ENCODE peak calls at places on chromosome 18, in ten cellular contexts. E, D, Y, O, N, L, I, W, Q and T are unnamed samples.

GRCh38 chr18:75433098-75433497 is 5.6 kb upstream of the SMIM21 start:
- DNase-seq in E (no peak), D (no peak), Y (no peak), O (no peak), N (no peak), L (no peak), I (no peak), W (no peak), Q (no peak), T (no peak)

GRCh38 chr18:70293166-70293565 is 4.3 kb downstream of the SOCS6 start:
- DNase-seq in E (no peak), D (no peak), Y (no peak), O (no peak), N (no peak), L (peak), I (no peak), W (no peak), Q (peak), T (no peak)

GRCh38 chr18:61272793-61273192 is 60.4 kb upstream of the CDH20 start:
- DNase-seq in E (no peak), D (no peak), Y (no peak), O (no peak), N (no peak), L (no peak), I (no peak), W (no peak), Q (no peak), T (no peak)

GRCh38 chr18:12015697-12016062 is 34.4 kb downstream of the IMPA2 start:
- DNase-seq in E (no peak), D (no peak), Y (no peak), O (peak), N (no peak), L (peak), I (peak), W (no peak), Q (no peak), T (no peak)

GRCh38 chr18:59402432-59403090 is 43.5 kb upstream of the LMAN1 start:
- DNase-seq in E (peak), D (peak), Y (peak), O (peak), N (peak), L (peak), I (peak), W (peak), Q (peak), T (peak)

GRCh38 chr18:34659579-34660517 is 50.2 kb upstream of the DTNA start:
- DNase-seq in E (peak), D (peak), Y (peak), O (peak), N (peak), L (peak), I (peak), W (peak), Q (peak), T (peak)

GRCh38 chr18:35923939-35924338 is 48.5 kb upstream of the RMP24 start:
- DNase-seq in E (no peak), D (no peak), Y (no peak), O (no peak), N (peak), L (no peak), I (no peak), W (no peak), Q (no peak), T (no peak)

GRCh38 chr18:10923671-10924070 is 225.7 kb downstream of the PIEZO2 start:
- DNase-seq in E (no peak), D (no peak), Y (no peak), O (no peak), N (no peak), L (no peak), I (no peak), W (no peak), Q (no peak), T (no peak)

GRCh38 chr18:2961828-2962227 is 51.1 kb downstream of the LPIN2 start:
- DNase-seq in E (no peak), D (no peak), Y (no peak), O (peak), N (peak), L (no peak), I (no peak), W (no peak), Q (peak), T (no peak)

GRCh38 chr18:42069036-42069435 is 114.0 kb downstream of the PIK3C3 start:
- DNase-seq in E (no peak), D (no peak), Y (no peak), O (no peak), N (no peak), L (no peak), I (no peak), W (no peak), Q (no peak), T (no peak)

GRCh38 chr18:34838669-34839068 is 128.6 kb downstream of the DTNA start:
- DNase-seq in E (no peak), D (no peak), Y (no peak), O (no peak), N (no peak), L (no peak), I (no peak), W (no peak), Q (no peak), T (no peak)

GRCh38 chr18:59899298-59900221 is at the start of gene PMAIP1:
- DNase-seq in E (peak), D (no peak), Y (peak), O (peak), N (peak), L (peak), I (peak), W (peak), Q (peak), T (peak)

GRCh38 chr18:66603941-66604627 is at the start of gene CDH19:
- DNase-seq in E (no peak), D (no peak), Y (no peak), O (no peak), N (no peak), L (no peak), I (no peak), W (no peak), Q (no peak), T (no peak)

GRCh38 chr18:63376493-63377053 is 9.6 kb upstream of the KDSR start:
- DNase-seq in E (no peak), D (no peak), Y (no peak), O (no peak), N (no peak), L (no peak), I (no peak), W (no peak), Q (no peak), T (no peak)

GRCh38 chr18:62445386-62445917 is 77.4 kb upstream of the ZCCHC2 start:
- DNase-seq in E (no peak), D (no peak), Y (no peak), O (no peak), N (no peak), L (no peak), I (no peak), W (no peak), Q (peak), T (no peak)

GRCh38 chr18:58937913-58938312 is 73.2 kb downstream of the ZNF532 start:
- DNase-seq in E (no peak), D (no peak), Y (no peak), O (no peak), N (no peak), L (no peak), I (no peak), W (no peak), Q (no peak), T (no peak)

GRCh38 chr18:79802298-79802697 is 4.6 kb downstream of the KCNG2 start:
- DNase-seq in E (no peak), D (no peak), Y (no peak), O (no peak), N (no peak), L (no peak), I (no peak), W (no peak), Q (no peak), T (no peak)

GRCh38 chr18:12403601-12404506 is 3.9 kb upstream of the PRELID3A start:
- DNase-seq in E (peak), D (peak), Y (no peak), O (peak), N (no peak), L (no peak), I (peak), W (no peak), Q (peak), T (no peak)

GRCh38 chr18:77167276-77167675 is 34.7 kb upstream of the MBP start:
- DNase-seq in E (peak), D (no peak), Y (no peak), O (no peak), N (no peak), L (no peak), I (no peak), W (no peak), Q (no peak), T (no peak)

GRCh38 chr18:37946324-37946723 is 380.7 kb upstream of the CELF4 start:
- DNase-seq in E (no peak), D (no peak), Y (no peak), O (no peak), N (no peak), L (no peak), I (no peak), W (no peak), Q (no peak), T (no peak)

GRCh38 chr18:49690307-49690706 is 123.0 kb downstream of the ACAA2 start:
- DNase-seq in E (peak), D (peak), Y (no peak), O (peak), N (no peak), L (no peak), I (peak), W (no peak), Q (no peak), T (peak)

GRCh38 chr18:74665346-74665745 is 67.7 kb downstream of the ZNF407 start:
- DNase-seq in E (no peak), D (no peak), Y (no peak), O (no peak), N (no peak), L (no peak), I (no peak), W (no peak), Q (no peak), T (no peak)

GRCh38 chr18:79988925-79989361 is 580 bp upstream of the TXNL4A start:
- DNase-seq in E (no peak), D (no peak), Y (no peak), O (peak), N (peak), L (peak), I (no peak), W (no peak), Q (peak), T (no peak)

GRCh38 chr18:21115519-21116411 is 4.2 kb upstream of the ROCK1 start:
- DNase-seq in E (peak), D (no peak), Y (no peak), O (peak), N (peak), L (no peak), I (no peak), W (no peak), Q (no peak), T (no peak)

GRCh38 chr18:59070181-59070912 is 69.3 kb upstream of the SEC11C start:
- DNase-seq in E (peak), D (peak), Y (peak), O (peak), N (peak), L (peak), I (peak), W (peak), Q (peak), T (peak)

GRCh38 chr18:23752796-23753195 is 63.5 kb downstream of the LAMA3 start:
- DNase-seq in E (no peak), D (no peak), Y (no peak), O (no peak), N (no peak), L (no peak), I (no peak), W (no peak), Q (no peak), T (no peak)

GRCh38 chr18:37322497-37323035 is 243.0 kb downstream of the CELF4 start:
- DNase-seq in E (no peak), D (no peak), Y (no peak), O (peak), N (peak), L (peak), I (no peak), W (no peak), Q (peak), T (no peak)

GRCh38 chr18:32707153-32707552 is 65.7 kb downstream of the KLHL14 start:
- DNase-seq in E (no peak), D (no peak), Y (no peak), O (no peak), N (no peak), L (no peak), I (no peak), W (no peak), Q (no peak), T (peak)

GRCh38 chr18:11407900-11408299 is 201.5 kb upstream of the SLC35G4 start:
- DNase-seq in E (peak), D (no peak), Y (no peak), O (peak), N (no peak), L (no peak), I (no peak), W (no peak), Q (no peak), T (no peak)

GRCh38 chr18:76528477-76529432 is 33.7 kb upstream of the ZNF516 start:
- DNase-seq in E (peak), D (no peak), Y (no peak), O (peak), N (peak), L (peak), I (peak), W (no peak), Q (peak), T (no peak)

GRCh38 chr18:62332964-62333695 is 8.0 kb downstream of the TNFRSF11A start:
- DNase-seq in E (no peak), D (no peak), Y (no peak), O (no peak), N (no peak), L (no peak), I (no peak), W (no peak), Q (no peak), T (no peak)

GRCh38 chr18:27599202-27599829 is 414.2 kb upstream of the CHST9 start:
- DNase-seq in E (peak), D (peak), Y (no peak), O (peak), N (peak), L (peak), I (no peak), W (no peak), Q (peak), T (no peak)

GRCh38 chr18:26383454-26384270 is 157.4 kb downstream of the TAF4B start:
- DNase-seq in E (peak), D (no peak), Y (no peak), O (peak), N (peak), L (no peak), I (no peak), W (no peak), Q (peak), T (no peak)

GRCh38 chr18:27604583-27604982 is 419.5 kb upstream of the CHST9 start:
- DNase-seq in E (no peak), D (peak), Y (no peak), O (peak), N (no peak), L (no peak), I (no peak), W (no peak), Q (no peak), T (no peak)

GRCh38 chr18:46260016-46260878 is 156.1 kb downstream of the HAUS1 start:
- DNase-seq in E (no peak), D (peak), Y (no peak), O (peak), N (peak), L (no peak), I (peak), W (no peak), Q (no peak), T (no peak)

GRCh38 chr18:25168011-25168410 is 184.0 kb downstream of the ZNF521 start:
- DNase-seq in E (no peak), D (no peak), Y (no peak), O (no peak), N (peak), L (no peak), I (no peak), W (no peak), Q (no peak), T (no peak)

GRCh38 chr18:70194227-70194890 is 11.1 kb downstream of the RTTN start:
- DNase-seq in E (no peak), D (no peak), Y (no peak), O (no peak), N (no peak), L (no peak), I (no peak), W (no peak), Q (peak), T (no peak)

GRCh38 chr18:78741381-78742340 is 238.0 kb upstream of the SALL3 start:
- DNase-seq in E (no peak), D (no peak), Y (no peak), O (no peak), N (no peak), L (no peak), I (no peak), W (no peak), Q (no peak), T (no peak)

DNA sequence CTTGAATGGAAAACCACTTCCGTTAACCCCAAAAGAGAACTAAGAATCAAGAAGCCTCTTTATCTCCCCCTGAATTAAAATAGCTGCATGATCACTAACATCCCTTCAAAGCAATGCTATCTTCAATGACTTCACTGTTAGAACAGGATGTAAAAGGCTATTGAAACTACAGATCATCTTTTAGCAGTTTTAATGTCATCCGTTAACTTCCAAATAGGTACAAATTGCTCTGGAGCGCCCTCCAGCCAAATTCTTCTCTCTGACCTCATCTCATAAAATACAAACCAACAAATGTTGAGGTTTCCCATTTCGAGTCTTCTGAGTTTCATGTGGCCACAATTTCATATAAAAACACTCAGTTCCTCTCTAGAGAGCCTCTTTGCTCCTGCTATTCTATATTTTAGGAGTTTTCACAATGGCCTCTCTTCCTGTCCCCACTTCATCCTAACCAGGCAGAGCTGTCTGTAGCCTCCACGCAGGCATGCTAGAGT is 38.0 kb downstream of the B4GALT6 start:
- DNase-seq in E (no peak), D (no peak), Y (no peak), O (no peak), N (no peak), L (no peak), I (no peak), W (no peak), Q (peak), T (no peak)
- TF ChIP-seq CTCF in E (no peak), D (no peak), Y (no peak), O (no peak), N (no peak), L (no peak), I (no peak), W (no peak), Q (no peak), T (no peak)

GRCh38 chr18:6366776-6367175 is 47.9 kb downstream of the L3MBTL4 start:
- DNase-seq in E (no peak), D (no peak), Y (no peak), O (no peak), N (no peak), L (no peak), I (no peak), W (no peak), Q (no peak), T (no peak)

GRCh38 chr18:6363216-6363615 is 51.5 kb downstream of the L3MBTL4 start:
- DNase-seq in E (no peak), D (no peak), Y (no peak), O (no peak), N (no peak), L (no peak), I (no peak), W (no peak), Q (peak), T (no peak)

GRCh38 chr18:6365385-6365784 is 49.3 kb downstream of the L3MBTL4 start:
- DNase-seq in E (no peak), D (no peak), Y (no peak), O (no peak), N (no peak), L (no peak), I (no peak), W (no peak), Q (no peak), T (no peak)

GRCh38 chr18:6367208-6367607 is 47.5 kb downstream of the L3MBTL4 start:
- DNase-seq in E (no peak), D (no peak), Y (no peak), O (no peak), N (no peak), L (no peak), I (no peak), W (no peak), Q (no peak), T (no peak)

GRCh38 chr18:6362559-6363129 is 52.1 kb downstream of the L3MBTL4 start:
- DNase-seq in E (no peak), D (no peak), Y (no peak), O (no peak), N (no peak), L (no peak), I (no peak), W (no peak), Q (no peak), T (peak)
- H3K4me3 ChIP-seq in E (no peak), D (no peak), Y (no peak), O (no peak), N (no peak), L (no peak), I (no peak), W (no peak), Q (peak), T (peak)

DNA sequence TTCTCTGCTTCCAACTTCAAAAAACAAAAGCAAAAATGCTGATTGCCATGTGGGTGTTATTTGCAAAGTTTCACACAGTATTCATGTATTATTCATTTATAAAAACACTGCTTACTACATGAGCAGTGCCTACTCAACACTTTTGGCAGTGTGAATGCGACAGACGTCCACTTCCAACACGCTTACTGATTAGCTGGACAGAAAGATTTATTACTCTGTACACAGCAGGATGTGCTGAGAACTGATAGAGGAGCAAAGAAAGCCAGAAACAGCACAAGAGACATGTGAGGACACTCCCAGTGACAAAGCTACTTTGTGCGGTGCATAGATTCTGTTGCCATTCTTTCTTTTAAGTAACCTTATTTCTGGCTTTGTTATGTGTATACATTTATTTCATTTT is 258.7 kb downstream of the DLGAP1 start:
- DNase-seq in E (no peak), D (no peak), Y (no peak), O (no peak), N (peak), L (no peak), I (no peak), W (no peak), Q (no peak), T (no peak)
- TF ChIP-seq CTCF in E (no peak), D (no peak), Y (no peak), O (no peak), N (no peak), L (no peak), I (no peak), W (no peak), Q (no peak), T (no peak)

GRCh38 chr18:55910328-55910727 is 322.3 kb upstream of the TCF4 start:
- DNase-seq in E (no peak), D (no peak), Y (no peak), O (no peak), N (no peak), L (no peak), I (no peak), W (no peak), Q (peak), T (no peak)

GRCh38 chr18:55908790-55909408 is 320.9 kb upstream of the TCF4 start:
- DNase-seq in E (no peak), D (no peak), Y (no peak), O (no peak), N (no peak), L (no peak), I (no peak), W (no peak), Q (no peak), T (no peak)

GRCh38 chr18:55906533-55906932 is 318.5 kb upstream of the TCF4 start:
- DNase-seq in E (no peak), D (no peak), Y (no peak), O (no peak), N (no peak), L (no peak), I (no peak), W (no peak), Q (no peak), T (no peak)

GRCh38 chr18:55903911-55904310 is 315.9 kb upstream of the TCF4 start:
- DNase-seq in E (no peak), D (no peak), Y (no peak), O (no peak), N (no peak), L (no peak), I (no peak), W (no peak), Q (no peak), T (no peak)

DNA sequence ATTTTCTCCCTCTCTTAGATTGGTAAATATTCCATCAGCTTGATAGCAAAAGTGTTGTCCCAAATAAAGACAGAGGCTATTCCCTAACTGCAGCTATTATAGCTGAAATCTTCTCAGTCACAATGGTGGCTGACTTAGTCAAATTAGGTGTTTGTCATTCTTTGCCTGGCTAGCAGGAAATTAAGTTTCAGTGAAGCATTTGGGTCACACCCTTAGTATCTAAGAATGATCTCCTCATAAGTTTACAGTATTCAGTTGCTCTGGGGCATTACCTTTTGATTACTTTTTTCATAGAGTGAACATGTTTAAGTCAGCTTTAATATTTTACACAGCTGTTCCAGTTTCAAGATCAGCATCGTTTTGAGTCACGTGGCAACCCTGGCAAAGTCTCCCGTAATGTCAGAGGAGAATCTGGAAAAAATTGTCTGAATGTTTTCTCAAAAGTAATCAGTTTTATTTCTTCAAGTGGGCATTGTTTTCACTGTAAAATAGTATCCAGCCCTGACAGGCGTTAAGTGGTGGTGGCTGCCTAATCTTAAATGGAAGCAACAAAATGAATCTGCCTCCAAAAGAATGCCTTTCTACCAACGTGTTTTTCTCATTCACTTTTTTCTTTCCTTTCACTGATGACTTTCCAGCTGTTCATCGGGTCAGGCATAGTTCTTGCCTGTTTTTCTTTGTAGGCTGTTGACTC is 319.5 kb upstream of the TCF4 start:
- DNase-seq in E (no peak), D (no peak), Y (no peak), O (peak), N (no peak), L (no peak), I (no peak), W (no peak), Q (no peak), T (no peak)
- H3K4me3 ChIP-seq in E (no peak), D (no peak), Y (no peak), O (no peak), N (no peak), L (no peak), I (no peak), W (peak), Q (no peak), T (no peak)